ENCODE peak calls at places on chromosomes 16 and 17, in five cellular contexts. One of them, this sample, is unnamed.

GRCh38 chr16:79283578-79283977 is 317.0 kb downstream of the MAF start:
- DNase-seq in GM10248: no peak
- DNase-seq in CD8-positive, alpha-beta T cell: no peak
- DNase-seq in lower lobe of right lung: no peak
- DNase-seq in HFF-Myc: no peak
- DNase-seq in this sample: no peak

GRCh38 chr16:19092653-19093410 is 20.9 kb upstream of the ITPRIPL2 start:
- DNase-seq in GM10248: no peak
- DNase-seq in CD8-positive, alpha-beta T cell: no peak
- DNase-seq in lower lobe of right lung: no peak
- DNase-seq in HFF-Myc: no peak
- DNase-seq in this sample: no peak

GRCh38 chr17:64718058-64718457 is 56.0 kb upstream of the SMURF2 start:
- DNase-seq in GM10248: no peak
- DNase-seq in CD8-positive, alpha-beta T cell: no peak
- DNase-seq in lower lobe of right lung: no peak
- DNase-seq in HFF-Myc: no peak
- DNase-seq in this sample: no peak

GRCh38 chr17:81049973-81050551 is 15.1 kb downstream of the BAIAP2 start:
- DNase-seq in GM10248: no peak
- DNase-seq in CD8-positive, alpha-beta T cell: no peak
- DNase-seq in lower lobe of right lung: peak
- DNase-seq in HFF-Myc: no peak
- DNase-seq in this sample: no peak

GRCh38 chr16:63201851-63202250 is 1165.6 kb upstream of the CDH8 start:
- DNase-seq in GM10248: no peak
- DNase-seq in CD8-positive, alpha-beta T cell: no peak
- DNase-seq in lower lobe of right lung: no peak
- DNase-seq in HFF-Myc: no peak
- DNase-seq in this sample: no peak

GRCh38 chr16:54143934-54144333 is 142.7 kb downstream of the IRX3 start:
- DNase-seq in GM10248: no peak
- DNase-seq in CD8-positive, alpha-beta T cell: no peak
- DNase-seq in lower lobe of right lung: no peak
- DNase-seq in HFF-Myc: no peak
- DNase-seq in this sample: no peak

GRCh38 chr17:40177275-40177874 is at the start of gene RAPGEFL1:
- DNase-seq in GM10248: peak
- DNase-seq in CD8-positive, alpha-beta T cell: peak
- DNase-seq in lower lobe of right lung: peak
- DNase-seq in HFF-Myc: no peak
- DNase-seq in this sample: peak

GRCh38 chr16:86354641-86355040 is 155.7 kb upstream of the FOXF1 start:
- DNase-seq in GM10248: no peak
- DNase-seq in CD8-positive, alpha-beta T cell: no peak
- DNase-seq in lower lobe of right lung: no peak
- DNase-seq in HFF-Myc: no peak
- DNase-seq in this sample: no peak

GRCh38 chr16:46650224-46650623 is 29.0 kb upstream of the SHCBP1 start:
- DNase-seq in GM10248: no peak
- DNase-seq in CD8-positive, alpha-beta T cell: no peak
- DNase-seq in lower lobe of right lung: no peak
- DNase-seq in HFF-Myc: peak
- DNase-seq in this sample: no peak

GRCh38 chr17:70239391-70239826 is 70.1 kb downstream of the KCNJ2 start:
- DNase-seq in GM10248: no peak
- DNase-seq in CD8-positive, alpha-beta T cell: no peak
- DNase-seq in lower lobe of right lung: no peak
- DNase-seq in HFF-Myc: no peak
- DNase-seq in this sample: no peak

GRCh38 chr17:76527430-76528111 is 9.9 kb downstream of the CYGB start:
- DNase-seq in GM10248: peak
- DNase-seq in CD8-positive, alpha-beta T cell: no peak
- DNase-seq in lower lobe of right lung: peak
- DNase-seq in HFF-Myc: no peak
- DNase-seq in this sample: no peak

GRCh38 chr16:21302898-21303528 is 24.9 kb upstream of the CRYM start:
- DNase-seq in GM10248: no peak
- DNase-seq in CD8-positive, alpha-beta T cell: no peak
- DNase-seq in lower lobe of right lung: no peak
- DNase-seq in HFF-Myc: no peak
- DNase-seq in this sample: no peak

GRCh38 chr17:62761884-62762283 is 46.2 kb downstream of the MARCHF10 start:
- DNase-seq in GM10248: no peak
- DNase-seq in CD8-positive, alpha-beta T cell: no peak
- DNase-seq in lower lobe of right lung: no peak
- DNase-seq in HFF-Myc: no peak
- DNase-seq in this sample: no peak

GRCh38 chr17:37373530-37374159 is 2.1 kb upstream of the C17orf78 start:
- DNase-seq in GM10248: peak
- DNase-seq in CD8-positive, alpha-beta T cell: peak
- DNase-seq in lower lobe of right lung: no peak
- DNase-seq in HFF-Myc: peak
- DNase-seq in this sample: peak

GRCh38 chr17:12229315-12229714 is 208.6 kb downstream of the MAP2K4 start:
- DNase-seq in GM10248: no peak
- DNase-seq in CD8-positive, alpha-beta T cell: no peak
- DNase-seq in lower lobe of right lung: no peak
- DNase-seq in HFF-Myc: no peak
- DNase-seq in this sample: no peak

GRCh38 chr16:81703177-81704155 is 75.6 kb upstream of the PLCG2 start:
- DNase-seq in GM10248: no peak
- DNase-seq in CD8-positive, alpha-beta T cell: no peak
- DNase-seq in lower lobe of right lung: peak
- DNase-seq in HFF-Myc: peak
- DNase-seq in this sample: no peak

GRCh38 chr17:81491193-81491592 is 21.4 kb downstream of the ACTG1 start:
- DNase-seq in GM10248: no peak
- DNase-seq in CD8-positive, alpha-beta T cell: no peak
- DNase-seq in lower lobe of right lung: no peak
- DNase-seq in HFF-Myc: no peak
- DNase-seq in this sample: no peak

GRCh38 chr16:83899978-83900377 is 1.1 kb downstream of the MLYCD start:
- DNase-seq in GM10248: no peak
- DNase-seq in CD8-positive, alpha-beta T cell: no peak
- DNase-seq in lower lobe of right lung: no peak
- DNase-seq in HFF-Myc: no peak
- DNase-seq in this sample: no peak

GRCh38 chr17:42797067-42798007 is 1.2 kb downstream of the COA3 start:
- DNase-seq in GM10248: no peak
- DNase-seq in CD8-positive, alpha-beta T cell: no peak
- DNase-seq in lower lobe of right lung: no peak
- DNase-seq in HFF-Myc: no peak
- DNase-seq in this sample: no peak

GRCh38 chr16:10001258-10001785 is 180.9 kb downstream of the GRIN2A start:
- DNase-seq in GM10248: no peak
- DNase-seq in CD8-positive, alpha-beta T cell: no peak
- DNase-seq in lower lobe of right lung: no peak
- DNase-seq in HFF-Myc: no peak
- DNase-seq in this sample: no peak

GRCh38 chr16:70747703-70748631 is 53.0 kb downstream of the VAC14 start:
- DNase-seq in GM10248: no peak
- DNase-seq in CD8-positive, alpha-beta T cell: no peak
- DNase-seq in lower lobe of right lung: peak
- DNase-seq in HFF-Myc: no peak
- DNase-seq in this sample: no peak

GRCh38 chr17:78581304-78581703 is 4.1 kb upstream of the DNAH17 start:
- DNase-seq in GM10248: no peak
- DNase-seq in CD8-positive, alpha-beta T cell: no peak
- DNase-seq in lower lobe of right lung: no peak
- DNase-seq in HFF-Myc: no peak
- DNase-seq in this sample: no peak

GRCh38 chr17:62611308-62611707 is 16.2 kb upstream of the MRC2 start:
- DNase-seq in GM10248: peak
- DNase-seq in CD8-positive, alpha-beta T cell: no peak
- DNase-seq in lower lobe of right lung: no peak
- DNase-seq in HFF-Myc: no peak
- DNase-seq in this sample: no peak

GRCh38 chr17:78329263-78330059 is 30.4 kb downstream of the SOCS3 start:
- DNase-seq in GM10248: no peak
- DNase-seq in CD8-positive, alpha-beta T cell: no peak
- DNase-seq in lower lobe of right lung: no peak
- DNase-seq in HFF-Myc: no peak
- DNase-seq in this sample: no peak

GRCh38 chr17:68314916-68315535 is 23.7 kb downstream of the ARSG start:
- DNase-seq in GM10248: no peak
- DNase-seq in CD8-positive, alpha-beta T cell: no peak
- DNase-seq in lower lobe of right lung: no peak
- DNase-seq in HFF-Myc: no peak
- DNase-seq in this sample: no peak

GRCh38 chr16:85098565-85098964 is 13.7 kb downstream of the CIBAR2 start:
- DNase-seq in GM10248: no peak
- DNase-seq in CD8-positive, alpha-beta T cell: no peak
- DNase-seq in lower lobe of right lung: no peak
- DNase-seq in HFF-Myc: no peak
- DNase-seq in this sample: no peak

GRCh38 chr17:45338023-45338781 is 21.4 kb upstream of the MAP3K14 start:
- DNase-seq in GM10248: no peak
- DNase-seq in CD8-positive, alpha-beta T cell: no peak
- DNase-seq in lower lobe of right lung: no peak
- DNase-seq in HFF-Myc: no peak
- DNase-seq in this sample: no peak

GRCh38 chr16:896261-897199 is 74.3 kb downstream of the LMF1 start:
- DNase-seq in GM10248: no peak
- DNase-seq in CD8-positive, alpha-beta T cell: no peak
- DNase-seq in lower lobe of right lung: no peak
- DNase-seq in HFF-Myc: no peak
- DNase-seq in this sample: no peak

GRCh38 chr16:68009157-68009735 is 6.5 kb downstream of the DPEP2NB start:
- DNase-seq in GM10248: no peak
- DNase-seq in CD8-positive, alpha-beta T cell: no peak
- DNase-seq in lower lobe of right lung: no peak
- DNase-seq in HFF-Myc: no peak
- DNase-seq in this sample: no peak

GRCh38 chr16:68019167-68019680 is 3.5 kb upstream of the DPEP2NB start:
- DNase-seq in GM10248: no peak
- DNase-seq in CD8-positive, alpha-beta T cell: no peak
- DNase-seq in lower lobe of right lung: no peak
- DNase-seq in HFF-Myc: no peak
- DNase-seq in this sample: no peak

GRCh38 chr16:68015681-68016080 is at the start of gene DPEP2NB:
- DNase-seq in GM10248: no peak
- DNase-seq in CD8-positive, alpha-beta T cell: no peak
- DNase-seq in lower lobe of right lung: no peak
- DNase-seq in HFF-Myc: no peak
- DNase-seq in this sample: no peak

GRCh38 chr16:68013440-68013839 is 2.3 kb downstream of the DPEP2NB start:
- DNase-seq in GM10248: no peak
- DNase-seq in CD8-positive, alpha-beta T cell: no peak
- DNase-seq in lower lobe of right lung: no peak
- DNase-seq in HFF-Myc: no peak
- DNase-seq in this sample: no peak
- TF ChIP-seq CTCF in GM10248: no peak
- TF ChIP-seq CTCF in CD8-positive, alpha-beta T cell: no peak
- TF ChIP-seq CTCF in lower lobe of right lung: no peak
- TF ChIP-seq CTCF in HFF-Myc: no peak
- TF ChIP-seq CTCF in this sample: no peak

GRCh38 chr17:8835106-8835505 is 32.4 kb downstream of the PIK3R6 start:
- DNase-seq in GM10248: no peak
- DNase-seq in CD8-positive, alpha-beta T cell: no peak
- DNase-seq in lower lobe of right lung: no peak
- DNase-seq in HFF-Myc: no peak
- DNase-seq in this sample: no peak

GRCh38 chr17:8830141-8830540 is 31.0 kb upstream of the MFSD6L start:
- DNase-seq in GM10248: no peak
- DNase-seq in CD8-positive, alpha-beta T cell: no peak
- DNase-seq in lower lobe of right lung: no peak
- DNase-seq in HFF-Myc: no peak
- DNase-seq in this sample: no peak

GRCh38 chr17:8831234-8831849 is 32.2 kb upstream of the MFSD6L start:
- DNase-seq in GM10248: no peak
- DNase-seq in CD8-positive, alpha-beta T cell: no peak
- DNase-seq in lower lobe of right lung: no peak
- DNase-seq in HFF-Myc: no peak
- DNase-seq in this sample: no peak

GRCh38 chr17:8835631-8836364 is 31.7 kb downstream of the PIK3R6 start:
- DNase-seq in GM10248: no peak
- DNase-seq in CD8-positive, alpha-beta T cell: no peak
- DNase-seq in lower lobe of right lung: no peak
- DNase-seq in HFF-Myc: no peak
- DNase-seq in this sample: no peak

DNA sequence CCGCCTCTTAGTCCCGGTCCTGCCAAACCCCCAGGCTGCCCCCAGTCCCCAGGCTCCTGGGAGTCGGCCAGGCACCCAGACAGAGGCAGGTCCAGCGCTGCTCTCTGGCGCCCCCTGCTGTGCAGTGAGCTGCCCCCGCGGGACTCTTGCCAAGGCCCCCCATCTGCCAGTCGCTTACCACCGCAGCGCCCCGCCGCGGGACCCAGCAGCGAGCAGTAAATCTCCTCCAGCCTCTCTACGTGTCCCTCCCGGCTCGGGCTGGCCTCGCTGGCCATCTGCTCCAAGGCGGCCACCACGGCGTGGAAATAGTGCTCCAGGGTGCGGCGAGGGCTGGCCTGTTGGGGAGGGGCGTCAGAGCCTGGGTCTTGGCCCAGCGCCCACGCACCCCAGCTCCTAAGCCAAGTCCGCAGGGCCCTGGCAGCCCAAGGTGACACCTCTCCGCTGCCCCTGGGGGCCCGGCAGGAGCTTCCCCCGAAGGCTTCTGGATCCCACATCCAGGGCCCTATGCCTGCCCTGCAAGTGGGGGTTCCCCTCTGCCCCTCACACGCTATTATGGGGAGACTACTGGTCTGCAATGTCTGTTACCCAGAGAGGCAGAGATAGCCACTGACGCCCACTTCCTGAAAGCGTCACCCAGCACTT is 33.7 kb upstream of the MFSD6L start:
- DNase-seq in GM10248: no peak
- DNase-seq in CD8-positive, alpha-beta T cell: no peak
- DNase-seq in lower lobe of right lung: peak
- DNase-seq in HFF-Myc: no peak
- DNase-seq in this sample: peak
- TF ChIP-seq CTCF in GM10248: peak
- TF ChIP-seq CTCF in CD8-positive, alpha-beta T cell: peak
- TF ChIP-seq CTCF in lower lobe of right lung: peak
- TF ChIP-seq CTCF in HFF-Myc: peak
- TF ChIP-seq CTCF in this sample: peak

GRCh38 chr17:58412910-58413630 is 4.3 kb downstream of the RNF43 start:
- DNase-seq in GM10248: no peak
- DNase-seq in CD8-positive, alpha-beta T cell: no peak
- DNase-seq in lower lobe of right lung: no peak
- DNase-seq in HFF-Myc: no peak
- DNase-seq in this sample: no peak
- TF ChIP-seq CTCF in GM10248: no peak
- TF ChIP-seq CTCF in CD8-positive, alpha-beta T cell: no peak
- TF ChIP-seq CTCF in lower lobe of right lung: no peak
- TF ChIP-seq CTCF in HFF-Myc: no peak
- TF ChIP-seq CTCF in this sample: no peak

DNA sequence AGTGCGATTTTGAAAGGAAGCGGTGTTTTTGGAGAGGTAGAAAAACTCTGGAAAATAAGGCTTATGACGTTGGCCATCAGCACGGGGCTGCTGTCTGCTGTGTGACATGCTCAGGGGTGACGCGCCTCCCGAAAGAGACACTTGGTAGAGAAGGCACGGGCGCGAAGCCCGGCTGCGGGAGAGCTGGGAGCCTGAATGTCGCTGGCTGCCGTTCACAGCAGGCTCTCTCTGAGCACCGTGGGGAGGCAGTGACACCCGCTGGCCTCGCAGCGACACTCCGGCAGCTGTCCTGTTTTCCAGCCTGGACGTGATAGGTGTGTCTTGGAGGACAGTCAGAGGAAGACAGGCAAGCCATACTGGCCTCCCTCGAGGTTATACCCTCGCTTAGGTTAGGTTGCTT is 759.1 kb upstream of the RBFOX1 start:
- DNase-seq in GM10248: no peak
- DNase-seq in CD8-positive, alpha-beta T cell: no peak
- DNase-seq in lower lobe of right lung: no peak
- DNase-seq in HFF-Myc: no peak
- DNase-seq in this sample: peak
- TF ChIP-seq CTCF in GM10248: no peak
- TF ChIP-seq CTCF in CD8-positive, alpha-beta T cell: no peak
- TF ChIP-seq CTCF in lower lobe of right lung: peak
- TF ChIP-seq CTCF in HFF-Myc: no peak
- TF ChIP-seq CTCF in this sample: peak